ENCODE peak calls at places on chromosome 20, in four cellular contexts. Q is RPMI8226, T is activated T-cell treated with anti-CD3 and anti-CD28 coated beads for 1 hour, O is heart right ventricle. U is an unnamed sample.

GRCh38 chr20:1876217-1876921 is 18.8 kb upstream of the SIRPA start:
- DNase-seq in T (no peak), Q (peak), O (no peak), U (no peak)

GRCh38 chr20:54438166-54438565 is 37.2 kb upstream of the DOK5 start:
- DNase-seq in Q (no peak), T (no peak), O (no peak), U (no peak)

GRCh38 chr20:59145926-59146800 is 17.5 kb upstream of the ZNF831 start:
- DNase-seq in O (peak), Q (no peak), T (peak), U (no peak)

GRCh38 chr20:1868856-1869255 is 26.4 kb upstream of the SIRPA start:
- DNase-seq in T (no peak), O (no peak), Q (peak), U (no peak)

GRCh38 chr20:37204056-37204455 is 24.7 kb upstream of the MROH8 start:
- DNase-seq in T (no peak), O (no peak), Q (no peak), U (no peak)

GRCh38 chr20:58721951-58722371 is 29.4 kb downstream of the NPEPL1 start:
- DNase-seq in O (no peak), Q (no peak), T (no peak), U (no peak)

GRCh38 chr20:24109008-24109407 is 120.4 kb upstream of the GGTLC1 start:
- DNase-seq in Q (peak), T (no peak), O (no peak), U (no peak)

GRCh38 chr20:58019027-58019849 is 209.2 kb downstream of the ANKRD60 start:
- DNase-seq in T (no peak), Q (no peak), O (no peak), U (no peak)

GRCh38 chr20:63239431-63239830 is 3.7 kb downstream of the BIRC7 start:
- DNase-seq in Q (no peak), O (no peak), T (no peak), U (no peak)

GRCh38 chr20:32749914-32750637 is 6.8 kb upstream of the COMMD7 start:
- DNase-seq in Q (no peak), T (no peak), O (no peak), U (no peak)

GRCh38 chr20:12535316-12535715 is 473.5 kb upstream of the SPTLC3 start:
- DNase-seq in O (no peak), Q (no peak), T (no peak), U (no peak)

GRCh38 chr20:20360464-20360863 is 7.4 kb upstream of the INSM1 start:
- DNase-seq in O (peak), T (peak), Q (peak), U (no peak)

GRCh38 chr20:12435254-12435653 is 517.6 kb downstream of the BTBD3 start:
- DNase-seq in O (no peak), Q (no peak), T (no peak), U (peak)

GRCh38 chr20:35823937-35824336 is 52.1 kb downstream of the PHF20 start:
- DNase-seq in Q (no peak), O (no peak), T (no peak), U (no peak)

GRCh38 chr20:50817776-50818172 is 22.9 kb downstream of the BCAS4 start:
- DNase-seq in T (no peak), Q (no peak), O (no peak), U (no peak)

GRCh38 chr20:20375862-20376261 is 8.0 kb downstream of the INSM1 start:
- DNase-seq in Q (no peak), O (no peak), T (no peak), U (no peak)

GRCh38 chr20:38649275-38649891 is 47.8 kb downstream of the ARHGAP40 start:
- DNase-seq in Q (peak), O (no peak), T (no peak), U (no peak)

GRCh38 chr20:11355338-11355737 is 562.4 kb upstream of the BTBD3 start:
- DNase-seq in Q (no peak), T (no peak), O (no peak), U (no peak)

U was measured in uterus.